ENCODE peak calls at places on chromosome 2, in nine cellular contexts. One of them, this sample, is unnamed.

GRCh38 chr2:76197428-76197827 is 486.7 kb upstream of the GCFC2 start:
- DNase-seq in GM23338: peak; percentile 15
- DNase-seq in SK-N-MC: no peak
- DNase-seq in fibroblast of lung: no peak
- DNase-seq in GM23248: no peak
- DNase-seq in HepG2: no peak
- DNase-seq in hepatocyte: no peak
- DNase-seq in HCT116: no peak
- DNase-seq in keratinocyte: no peak
- DNase-seq in this sample: peak; percentile 4

GRCh38 chr2:219054956-219055903 is 5.5 kb downstream of the IHH start:
- DNase-seq in keratinocyte: no peak
- DNase-seq in GM23338: no peak
- DNase-seq in HCT116: no peak
- DNase-seq in fibroblast of lung: no peak
- DNase-seq in hepatocyte: no peak
- DNase-seq in HepG2: no peak
- DNase-seq in SK-N-MC: no peak
- DNase-seq in GM23248: no peak
- DNase-seq in this sample: no peak

GRCh38 chr2:183680573-183680972 is 556.3 kb downstream of the NUP35 start:
- DNase-seq in HepG2: no peak
- DNase-seq in hepatocyte: no peak
- DNase-seq in keratinocyte: no peak
- DNase-seq in GM23338: no peak
- DNase-seq in HCT116: no peak
- DNase-seq in fibroblast of lung: no peak
- DNase-seq in GM23248: no peak
- DNase-seq in SK-N-MC: no peak
- DNase-seq in this sample: no peak

GRCh38 chr2:164621761-164622105 is 451 bp upstream of the GRB14 start:
- DNase-seq in GM23248: no peak
- DNase-seq in GM23338: peak; percentile 60
- DNase-seq in HepG2: no peak
- DNase-seq in keratinocyte: no peak
- DNase-seq in fibroblast of lung: no peak
- DNase-seq in HCT116: no peak
- DNase-seq in hepatocyte: no peak
- DNase-seq in SK-N-MC: no peak
- DNase-seq in this sample: no peak

GRCh38 chr2:19358242-19359020 is at the start of gene OSR1:
- DNase-seq in SK-N-MC: no peak
- DNase-seq in GM23338: peak; percentile 84
- DNase-seq in fibroblast of lung: peak; percentile 91
- DNase-seq in HepG2: peak; percentile 53
- DNase-seq in GM23248: peak; percentile 88
- DNase-seq in HCT116: no peak
- DNase-seq in keratinocyte: no peak
- DNase-seq in hepatocyte: peak; percentile 87
- DNase-seq in this sample: peak; percentile 93

GRCh38 chr2:193368615-193369014 is 1173.9 kb upstream of the TMEFF2 start:
- DNase-seq in hepatocyte: no peak
- DNase-seq in GM23338: no peak
- DNase-seq in fibroblast of lung: no peak
- DNase-seq in keratinocyte: no peak
- DNase-seq in GM23248: no peak
- DNase-seq in HCT116: no peak
- DNase-seq in HepG2: no peak
- DNase-seq in SK-N-MC: no peak
- DNase-seq in this sample: no peak

GRCh38 chr2:45616663-45617411 is 5.8 kb upstream of the SRBD1 start:
- DNase-seq in GM23248: peak; percentile 73
- DNase-seq in GM23338: no peak
- DNase-seq in hepatocyte: no peak
- DNase-seq in keratinocyte: no peak
- DNase-seq in SK-N-MC: no peak
- DNase-seq in HCT116: no peak
- DNase-seq in HepG2: no peak
- DNase-seq in fibroblast of lung: peak; percentile 75
- DNase-seq in this sample: no peak

GRCh38 chr2:75100011-75100680 is 99.2 kb downstream of the TACR1 start:
- DNase-seq in SK-N-MC: peak; percentile 8
- DNase-seq in fibroblast of lung: peak; percentile 6
- DNase-seq in GM23248: peak; percentile 87
- DNase-seq in keratinocyte: no peak
- DNase-seq in hepatocyte: peak; percentile 32
- DNase-seq in HCT116: no peak
- DNase-seq in HepG2: no peak
- DNase-seq in GM23338: no peak
- DNase-seq in this sample: no peak

GRCh38 chr2:219298759-219299371 is 10.3 kb downstream of the PTPRN start:
- DNase-seq in keratinocyte: peak; percentile 50
- DNase-seq in SK-N-MC: peak; percentile 14
- DNase-seq in fibroblast of lung: peak; percentile 79
- DNase-seq in GM23248: peak; percentile 78
- DNase-seq in HepG2: peak; percentile 68
- DNase-seq in HCT116: peak; percentile 60
- DNase-seq in GM23338: peak; percentile 87
- DNase-seq in hepatocyte: peak; percentile 85
- DNase-seq in this sample: peak; percentile 81

GRCh38 chr2:236166157-236166780 is 1.9 kb downstream of the GBX2 start:
- DNase-seq in HCT116: no peak
- DNase-seq in keratinocyte: no peak
- DNase-seq in GM23248: peak; percentile 49
- DNase-seq in hepatocyte: no peak
- DNase-seq in GM23338: peak; percentile 60
- DNase-seq in fibroblast of lung: no peak
- DNase-seq in HepG2: no peak
- DNase-seq in SK-N-MC: no peak
- DNase-seq in this sample: peak; percentile 67

GRCh38 chr2:165428996-165429395 is 40.5 kb upstream of the CSRNP3 start:
- DNase-seq in keratinocyte: no peak
- DNase-seq in hepatocyte: no peak
- DNase-seq in fibroblast of lung: no peak
- DNase-seq in GM23338: no peak
- DNase-seq in GM23248: peak; percentile 70
- DNase-seq in SK-N-MC: no peak
- DNase-seq in HCT116: no peak
- DNase-seq in HepG2: no peak
- DNase-seq in this sample: no peak

GRCh38 chr2:65436169-65436824 is 3.9 kb upstream of the SPRED2 start:
- DNase-seq in fibroblast of lung: peak; percentile 97
- DNase-seq in GM23248: peak; percentile 97
- DNase-seq in hepatocyte: peak; percentile 95
- DNase-seq in HCT116: peak; percentile 63
- DNase-seq in SK-N-MC: peak; percentile 45
- DNase-seq in HepG2: peak; percentile 89
- DNase-seq in keratinocyte: peak; percentile 84
- DNase-seq in GM23338: peak; percentile 75
- DNase-seq in this sample: peak; percentile 79

GRCh38 chr2:178804791-178805190 is 2.4 kb downstream of the TTN start:
- DNase-seq in HepG2: peak; percentile 22
- DNase-seq in fibroblast of lung: peak; percentile 6
- DNase-seq in SK-N-MC: no peak
- DNase-seq in hepatocyte: no peak
- DNase-seq in GM23248: peak; percentile 19
- DNase-seq in GM23338: peak; percentile 78
- DNase-seq in HCT116: peak; percentile 39
- DNase-seq in keratinocyte: no peak
- DNase-seq in this sample: peak; percentile 43

GRCh38 chr2:241794250-241794823 is 14.7 kb upstream of the NEU4 start:
- DNase-seq in keratinocyte: no peak
- DNase-seq in GM23248: no peak
- DNase-seq in SK-N-MC: no peak
- DNase-seq in HCT116: no peak
- DNase-seq in GM23338: no peak
- DNase-seq in HepG2: no peak
- DNase-seq in fibroblast of lung: no peak
- DNase-seq in hepatocyte: no peak
- DNase-seq in this sample: no peak

GRCh38 chr2:188884051-188884450 is 90.1 kb upstream of the COL3A1 start:
- DNase-seq in HepG2: no peak
- DNase-seq in hepatocyte: peak; percentile 42
- DNase-seq in GM23338: no peak
- DNase-seq in keratinocyte: no peak
- DNase-seq in HCT116: no peak
- DNase-seq in fibroblast of lung: peak; percentile 89
- DNase-seq in GM23248: peak; percentile 47
- DNase-seq in SK-N-MC: peak; percentile 1
- DNase-seq in this sample: no peak

GRCh38 chr2:197904446-197904845 is 100.1 kb downstream of the PLCL1 start:
- DNase-seq in HepG2: no peak
- DNase-seq in fibroblast of lung: no peak
- DNase-seq in GM23338: no peak
- DNase-seq in keratinocyte: no peak
- DNase-seq in SK-N-MC: peak; percentile 78
- DNase-seq in hepatocyte: no peak
- DNase-seq in HCT116: no peak
- DNase-seq in GM23248: no peak
- DNase-seq in this sample: no peak

GRCh38 chr2:197281421-197281820 is 29.2 kb downstream of the ANKRD44 start:
- DNase-seq in HCT116: no peak
- DNase-seq in keratinocyte: no peak
- DNase-seq in SK-N-MC: no peak
- DNase-seq in GM23248: no peak
- DNase-seq in hepatocyte: no peak
- DNase-seq in GM23338: no peak
- DNase-seq in HepG2: no peak
- DNase-seq in fibroblast of lung: no peak
- DNase-seq in this sample: no peak

DNA sequence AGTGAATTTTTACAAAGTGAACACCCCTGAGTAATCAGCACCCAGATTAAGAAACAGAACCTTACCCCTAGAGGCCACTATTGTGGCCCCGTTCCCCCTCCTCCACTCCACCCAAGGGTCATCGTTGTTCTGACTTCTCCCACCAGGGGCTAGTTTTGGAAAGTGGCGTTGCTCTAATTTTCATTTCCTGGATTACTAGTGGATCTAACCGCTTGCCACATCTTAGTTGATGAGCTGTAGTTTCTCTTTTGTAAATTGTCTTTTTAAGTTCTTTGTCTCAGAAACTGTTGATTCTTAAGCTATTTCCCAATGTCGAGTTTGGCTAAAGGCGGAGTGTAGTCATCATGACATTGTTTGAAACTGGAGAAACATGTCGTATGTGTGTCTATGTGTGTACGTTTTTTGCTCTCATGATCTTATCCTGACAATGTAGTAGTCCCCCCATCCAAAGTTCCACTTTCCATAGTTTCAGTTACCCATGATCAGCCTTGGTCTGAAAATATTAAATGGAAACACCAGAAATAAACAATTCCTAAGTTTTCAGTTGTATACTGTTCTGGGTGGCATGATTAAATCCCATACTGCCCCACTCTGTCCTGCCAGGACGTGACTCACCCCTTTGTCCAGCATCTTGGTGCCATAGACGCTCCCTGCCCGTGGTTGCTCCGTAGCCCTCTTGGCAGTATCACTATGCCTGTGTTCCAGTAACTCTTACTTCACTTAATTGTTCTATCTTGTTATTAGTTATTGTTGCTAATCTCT is 71.0 kb upstream of the SP3 start:
- DNase-seq in HCT116: no peak
- DNase-seq in fibroblast of lung: peak; percentile 67
- DNase-seq in SK-N-MC: no peak
- DNase-seq in hepatocyte: no peak
- DNase-seq in keratinocyte: no peak
- DNase-seq in GM23338: peak; percentile 64
- DNase-seq in GM23248: peak; percentile 92
- DNase-seq in HepG2: no peak
- DNase-seq in this sample: no peak
- H3K27ac ChIP-seq in HCT116: no peak overlapping the region
- H3K27ac ChIP-seq in fibroblast of lung: no peak overlapping the region
- H3K27ac ChIP-seq in SK-N-MC: no peak overlapping the region
- H3K27ac ChIP-seq in hepatocyte: no peak overlapping the region
- H3K27ac ChIP-seq in keratinocyte: no peak overlapping the region
- H3K27ac ChIP-seq in GM23338: no peak overlapping the region
- H3K27ac ChIP-seq in GM23248: peak overlapping the region; percentile 95
- H3K27ac ChIP-seq in HepG2: no peak overlapping the region
- H3K27ac ChIP-seq in this sample: no peak overlapping the region

GRCh38 chr2:72952961-72953360 is 35.6 kb downstream of the EMX1 start:
- DNase-seq in GM23248: no peak
- DNase-seq in HCT116: no peak
- DNase-seq in fibroblast of lung: no peak
- DNase-seq in HepG2: no peak
- DNase-seq in SK-N-MC: no peak
- DNase-seq in keratinocyte: no peak
- DNase-seq in hepatocyte: no peak
- DNase-seq in GM23338: no peak
- DNase-seq in this sample: no peak
- TF ChIP-seq EZH2 in GM23248: no peak
- TF ChIP-seq EZH2 in HCT116: no peak
- TF ChIP-seq EZH2 in fibroblast of lung: no peak
- TF ChIP-seq EZH2 in HepG2: no peak
- TF ChIP-seq EZH2 in SK-N-MC: no peak
- TF ChIP-seq EZH2 in keratinocyte: no peak
- TF ChIP-seq EZH2 in hepatocyte: no peak
- TF ChIP-seq EZH2 in GM23338: no peak
- TF ChIP-seq EZH2 in this sample: no peak

DNA sequence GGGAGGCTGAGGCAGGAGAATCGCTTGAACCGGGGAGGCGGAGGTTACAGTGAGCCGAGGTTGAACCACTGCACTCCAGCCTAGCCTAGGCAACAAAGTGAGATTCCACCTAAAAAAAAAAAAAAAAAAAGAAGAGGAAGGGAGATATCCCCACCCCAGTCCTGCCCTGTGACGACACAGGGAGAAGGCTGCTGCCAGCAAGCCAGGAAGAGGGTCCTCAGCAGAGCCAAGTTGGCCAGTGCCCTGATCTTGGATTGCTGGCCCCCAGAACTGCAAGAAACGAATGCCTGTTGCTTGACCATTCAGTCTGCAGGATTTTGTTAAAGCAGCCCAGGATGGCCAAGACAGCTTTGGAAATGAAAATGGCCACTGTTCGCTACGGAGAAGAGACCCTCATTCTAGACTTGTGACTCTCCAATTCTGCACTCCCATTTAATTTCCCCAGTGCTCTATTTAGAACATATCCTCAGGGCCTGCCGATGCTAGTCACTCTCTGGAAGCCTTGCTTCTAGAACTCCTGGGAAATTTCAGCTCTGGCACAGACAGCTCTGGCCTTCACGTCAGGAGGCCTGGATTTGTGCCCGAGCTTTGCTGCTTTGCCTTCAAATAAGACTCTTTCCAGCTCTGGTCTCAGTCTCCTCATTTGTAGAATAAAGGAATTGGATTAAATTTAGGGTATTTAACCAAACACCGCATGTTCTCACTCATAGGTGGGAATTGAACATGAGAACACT is 15.8 kb upstream of the AMMECR1L start:
- DNase-seq in keratinocyte: no peak
- DNase-seq in SK-N-MC: no peak
- DNase-seq in fibroblast of lung: peak; percentile 47
- DNase-seq in HepG2: no peak
- DNase-seq in GM23338: no peak
- DNase-seq in HCT116: no peak
- DNase-seq in GM23248: peak; percentile 23
- DNase-seq in hepatocyte: peak; percentile 42
- DNase-seq in this sample: no peak
- H3K27ac ChIP-seq in keratinocyte: no peak overlapping the region
- H3K27ac ChIP-seq in SK-N-MC: no peak overlapping the region
- H3K27ac ChIP-seq in fibroblast of lung: no peak overlapping the region
- H3K27ac ChIP-seq in HepG2: no peak overlapping the region
- H3K27ac ChIP-seq in GM23338: no peak overlapping the region
- H3K27ac ChIP-seq in HCT116: no peak overlapping the region
- H3K27ac ChIP-seq in GM23248: no peak overlapping the region
- H3K27ac ChIP-seq in hepatocyte: no peak overlapping the region
- H3K27ac ChIP-seq in this sample: no peak overlapping the region

GRCh38 chr2:54725343-54726099 is 2.1 kb downstream of the EML6 start:
- DNase-seq in HepG2: no peak
- DNase-seq in keratinocyte: no peak
- DNase-seq in hepatocyte: no peak
- DNase-seq in SK-N-MC: no peak
- DNase-seq in GM23248: no peak
- DNase-seq in fibroblast of lung: no peak
- DNase-seq in GM23338: peak; percentile 35
- DNase-seq in HCT116: no peak
- DNase-seq in this sample: peak; percentile 27
- TF ChIP-seq EZH2 in HepG2: no peak
- TF ChIP-seq EZH2 in keratinocyte: peak; percentile 84
- TF ChIP-seq EZH2 in hepatocyte: no peak
- TF ChIP-seq EZH2 in SK-N-MC: no peak
- TF ChIP-seq EZH2 in GM23248: no peak
- TF ChIP-seq EZH2 in fibroblast of lung: no peak
- TF ChIP-seq EZH2 in GM23338: no peak
- TF ChIP-seq EZH2 in HCT116: no peak
- TF ChIP-seq EZH2 in this sample: no peak

This sample was measured in neural progenitor cell.